ENCODE peak calls at places on chromosomes 13 and 19, in nine cellular contexts. H, F, C, Z, E, W, Q, V and L are unnamed samples.

GRCh38 chr19:23832717-23833327 is 74.1 kb upstream of the ZNF681 start:
- DNase-seq in E (no peak), W (no peak), V (no peak), C (no peak), Z (no peak), F (no peak), H (no peak), Q (no peak), L (no peak)

GRCh38 chr19:13004273-13004672 is 9.0 kb downstream of the NFIX start:
- DNase-seq in Q (no peak), F (no peak), Z (no peak), E (peak; percentile 66), V (no peak), W (no peak), C (no peak), H (peak; percentile 74), L (no peak)

GRCh38 chr13:40494513-40494912 is 171.9 kb downstream of the FOXO1 start:
- DNase-seq in F (no peak), Q (no peak), V (no peak), W (no peak), E (no peak), H (no peak), C (no peak), Z (no peak), L (no peak)

GRCh38 chr13:113832631-113833030 is 31.2 kb downstream of the GAS6 start:
- DNase-seq in Q (no peak), Z (no peak), W (peak; percentile 24), H (no peak), F (no peak), C (no peak), E (no peak), V (no peak), L (no peak)

GRCh38 chr19:15623711-15624318 is 8.8 kb downstream of the CYP4F8 start:
- DNase-seq in F (no peak), V (peak; percentile 50), W (no peak), H (no peak), E (no peak), Q (peak; percentile 68), Z (no peak), C (no peak), L (no peak)

GRCh38 chr19:35073941-35074340 is 32.4 kb downstream of the HPN start:
- DNase-seq in F (no peak), H (no peak), Z (no peak), C (no peak), Q (no peak), W (no peak), E (no peak), V (no peak), L (no peak)

GRCh38 chr19:13208131-13208963 is 58.1 kb downstream of the IER2 start:
- DNase-seq in F (peak; percentile 61), W (no peak), V (no peak), C (peak; percentile 73), Z (peak; percentile 73), E (peak; percentile 44), H (peak; percentile 57), Q (no peak), L (peak; percentile 65)

GRCh38 chr13:27826379-27827353 is 34.4 kb downstream of the GSX1 start:
- DNase-seq in Z (peak; percentile 77), E (peak; percentile 85), C (peak; percentile 90), Q (peak; percentile 91), W (peak; percentile 80), F (peak; percentile 67), V (peak; percentile 96), H (peak; percentile 86), L (peak; percentile 47)

GRCh38 chr19:45764947-45765346 is 4.1 kb downstream of the SIX5 start:
- DNase-seq in H (no peak), C (no peak), V (no peak), E (no peak), Z (no peak), F (peak; percentile 22), Q (no peak), W (peak; percentile 56), L (no peak)

GRCh38 chr13:113802761-113803160 is 43.7 kb downstream of the TMEM255B start:
- DNase-seq in Z (no peak), F (no peak), V (peak; percentile 62), Q (no peak), H (no peak), W (no peak), E (no peak), C (peak; percentile 62), L (no peak)

GRCh38 chr13:21691928-21692327 is 21.1 kb downstream of the FGF9 start:
- DNase-seq in F (no peak), H (no peak), W (no peak), Z (no peak), C (no peak), Q (no peak), V (no peak), E (no peak), L (no peak)

GRCh38 chr13:23985060-23985459 is 87.8 kb upstream of the C1QTNF9B start:
- DNase-seq in V (no peak), Q (no peak), W (no peak), Z (no peak), C (no peak), F (no peak), H (no peak), E (no peak), L (no peak)

GRCh38 chr13:23986619-23987018 is 89.3 kb upstream of the C1QTNF9B start:
- DNase-seq in E (no peak), C (no peak), H (no peak), W (no peak), Z (no peak), V (no peak), F (no peak), Q (no peak), L (peak; percentile 75)

GRCh38 chr13:23985846-23986245 is 88.5 kb upstream of the C1QTNF9B start:
- DNase-seq in Q (no peak), F (no peak), H (no peak), V (no peak), W (no peak), C (no peak), Z (no peak), E (no peak), L (no peak)

GRCh38 chr13:23983671-23984070 is 86.4 kb upstream of the C1QTNF9B start:
- DNase-seq in Z (no peak), Q (no peak), H (no peak), F (no peak), C (no peak), E (no peak), V (no peak), W (no peak), L (no peak)

DNA sequence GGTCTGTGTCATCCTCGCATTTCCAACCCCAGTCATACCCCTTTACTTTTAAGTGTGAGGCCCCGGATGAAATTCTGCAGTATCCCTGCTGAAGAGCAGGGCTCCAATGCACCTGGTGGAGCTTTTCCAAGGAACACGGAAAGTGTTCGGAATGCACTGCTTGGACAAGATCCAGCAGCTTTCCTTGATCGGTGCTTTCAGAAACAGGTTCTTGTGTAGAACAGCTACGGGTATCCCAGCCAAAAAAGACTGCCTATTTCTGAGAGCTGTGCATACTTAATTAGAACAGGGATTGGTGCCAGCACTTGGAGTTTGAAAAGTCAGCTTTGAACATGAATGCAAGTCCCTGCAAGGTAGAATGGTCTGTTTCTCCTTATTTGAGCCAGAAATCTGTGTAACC is 87.2 kb upstream of the C1QTNF9B start:
- DNase-seq in W (peak; percentile 42), V (no peak), C (no peak), E (no peak), H (no peak), Q (no peak), F (no peak), Z (no peak), L (no peak)
- TF ChIP-seq CTCF in W (no peak), V (no peak), C (no peak), E (no peak), H (no peak), Q (no peak), F (no peak), Z (no peak), L (no peak)

GRCh38 chr13:74290324-74290773 is 156.1 kb upstream of the KLF12 start:
- DNase-seq in H (no peak), Q (peak; percentile 40), F (peak; percentile 16), Z (no peak), V (peak; percentile 11), E (peak; percentile 9), W (no peak), C (no peak), L (peak; percentile 39)
- TF ChIP-seq CTCF in H (no peak), Q (no peak), F (no peak), Z (no peak), V (no peak), E (no peak), W (no peak), C (no peak), L (no peak)

DNA sequence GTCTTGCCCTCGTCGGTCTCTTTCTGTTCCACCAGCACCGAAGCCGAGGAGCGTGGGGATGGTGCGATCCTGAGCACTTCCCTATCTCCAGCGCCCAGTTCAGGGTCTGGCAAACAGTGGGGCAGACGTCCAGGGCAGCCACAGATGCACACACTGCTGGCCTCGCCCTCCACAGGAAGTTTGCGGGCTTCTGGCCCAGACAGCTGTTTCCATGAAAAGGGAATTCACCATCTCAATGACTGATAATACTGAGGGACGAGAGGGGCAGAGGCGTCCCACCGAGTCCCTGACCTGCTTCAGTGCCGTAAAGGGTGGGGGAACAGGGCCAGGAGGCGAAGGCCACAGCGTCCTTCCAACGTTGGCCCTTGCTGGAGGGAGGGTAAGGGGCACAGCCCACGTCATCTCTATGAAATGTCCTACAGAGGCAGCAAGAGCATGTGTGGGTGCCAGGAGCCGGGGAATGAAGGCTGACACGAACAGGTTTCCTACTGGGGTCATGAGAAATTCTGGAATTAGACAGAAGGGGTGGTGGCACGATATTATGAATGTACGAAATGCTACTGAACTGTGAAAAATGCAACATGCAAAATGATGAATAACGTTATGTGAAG is 19.5 kb downstream of the SHC2 start:
- DNase-seq in W (no peak), Q (no peak), Z (no peak), F (no peak), E (no peak), V (no peak), H (no peak), C (no peak), L (no peak)
- TF ChIP-seq CTCF in W (no peak), Q (no peak), Z (no peak), F (no peak), E (no peak), V (no peak), H (no peak), C (no peak), L (no peak)

GRCh38 chr13:47603365-47603764 is 397.7 kb downstream of the SUCLA2 start:
- DNase-seq in Z (no peak), Q (no peak), W (no peak), F (no peak), C (no peak), V (no peak), H (no peak), E (no peak), L (no peak)

GRCh38 chr13:47594833-47595232 is 406.2 kb downstream of the SUCLA2 start:
- DNase-seq in V (no peak), W (no peak), F (no peak), Z (no peak), E (no peak), Q (peak; percentile 23), C (no peak), H (no peak), L (no peak)

DNA sequence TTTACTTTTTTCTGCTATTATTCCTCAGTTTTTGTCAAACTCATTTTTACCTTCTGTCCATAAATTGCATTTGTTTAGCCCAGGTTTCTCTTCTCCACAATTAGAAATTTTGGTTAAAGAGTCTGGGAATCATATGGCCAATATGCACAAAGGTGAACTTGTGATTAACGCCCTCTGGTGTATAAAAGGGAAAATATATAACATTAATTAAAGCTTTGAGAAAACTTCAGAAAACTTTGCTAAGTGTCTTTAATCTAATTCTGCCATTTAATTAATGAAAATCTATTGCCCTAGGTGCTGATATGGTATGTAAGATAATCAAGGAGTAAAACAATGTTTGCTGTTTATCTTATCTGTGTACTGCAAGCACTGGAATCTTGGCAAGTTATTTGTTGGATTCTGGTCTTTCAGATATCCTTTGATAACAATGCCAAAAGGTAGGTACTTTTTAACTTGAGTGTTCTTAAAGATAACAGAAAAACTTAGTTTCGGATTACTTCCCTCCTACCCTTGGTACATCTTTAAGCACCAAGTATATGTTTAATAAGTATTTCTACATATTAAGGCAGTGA is 402.6 kb downstream of the SUCLA2 start:
- DNase-seq in Z (no peak), F (no peak), W (no peak), H (no peak), E (no peak), Q (no peak), C (no peak), V (no peak), L (no peak)
- TF ChIP-seq CTCF in Z (peak; percentile 12), F (peak; percentile 3), W (peak; percentile 21), H (no peak), E (no peak), Q (no peak), C (peak; percentile 18), V (no peak), L (peak; percentile 21)